ENCODE peak calls at places on chromosome 15, in six cellular contexts. S, M, W, P, N and J are unnamed samples.

GRCh38 chr15:91660174-91660649 is 193.3 kb upstream of the SLCO3A1 start:
- DNase-seq in W (no peak), P (no peak), N (no peak), S (no peak), M (no peak), J (no peak)

GRCh38 chr15:91311986-91312385 is 211.9 kb downstream of the SV2B start:
- DNase-seq in N (no peak), M (no peak), S (no peak), P (no peak), W (no peak), J (no peak)

GRCh38 chr15:91068436-91068835 is 31.6 kb upstream of the SV2B start:
- DNase-seq in W (no peak), P (no peak), M (no peak), S (no peak), N (no peak), J (no peak)

GRCh38 chr15:69439623-69440022 is 13.0 kb upstream of the RPLP1 start:
- DNase-seq in S (no peak), N (no peak), P (no peak), M (no peak), W (no peak), J (no peak)

GRCh38 chr15:80710635-80711553 is 15.8 kb downstream of the ABHD17C start:
- DNase-seq in W (no peak), P (no peak), M (no peak), S (no peak), N (no peak), J (no peak)

GRCh38 chr15:38479286-38479685 is 25.4 kb downstream of the FAM98B start:
- DNase-seq in S (no peak), W (no peak), P (no peak), N (no peak), M (no peak), J (no peak)

GRCh38 chr15:63198752-63199250 is 9.4 kb downstream of the RAB8B start:
- DNase-seq in M (no peak), W (no peak), S (no peak), P (no peak), N (no peak), J (no peak)

GRCh38 chr15:33608714-33609113 is 297.9 kb downstream of the RYR3 start:
- DNase-seq in S (no peak), M (no peak), P (no peak), W (no peak), N (no peak), J (no peak)

GRCh38 chr15:98776607-98777281 is 128.4 kb downstream of the IGF1R start:
- DNase-seq in W (no peak), P (peak), N (peak), M (peak), S (no peak), J (no peak)

GRCh38 chr15:64636101-64636500 is 139.3 kb downstream of the RBPMS2 start:
- DNase-seq in W (no peak), M (no peak), P (no peak), N (no peak), S (no peak), J (no peak)

GRCh38 chr15:61653110-61653509 is 407.1 kb downstream of the VPS13C start:
- DNase-seq in M (no peak), W (peak), P (peak), S (peak), N (no peak), J (no peak)

GRCh38 chr15:33114484-33114767 is 80.1 kb downstream of the FMN1 start:
- DNase-seq in S (no peak), M (no peak), W (no peak), P (no peak), N (no peak), J (no peak)

GRCh38 chr15:80966431-80967197 is 23.0 kb downstream of the MESD start:
- DNase-seq in W (no peak), M (no peak), N (peak), P (no peak), S (no peak), J (no peak)

GRCh38 chr15:83323296-83323711 is 38.8 kb upstream of the BNC1 start:
- DNase-seq in W (no peak), M (no peak), N (no peak), P (no peak), S (no peak), J (no peak)

GRCh38 chr15:40161693-40162401 is 978 bp downstream of the BUB1B start:
- DNase-seq in P (no peak), W (no peak), M (no peak), N (no peak), S (no peak), J (no peak)

GRCh38 chr15:48718646-48719045 is 73.1 kb upstream of the FBN1 start:
- DNase-seq in N (no peak), P (no peak), W (no peak), S (no peak), M (no peak), J (no peak)

GRCh38 chr15:57741089-57741488 is 34.6 kb downstream of the POLR2M start:
- DNase-seq in N (no peak), W (no peak), P (no peak), M (no peak), S (no peak), J (no peak)

GRCh38 chr15:72487070-72487797 is 13.1 kb downstream of the ARIH1 start:
- DNase-seq in N (no peak), M (no peak), P (no peak), S (no peak), W (no peak), J (no peak)

GRCh38 chr15:64503197-64503596 is 42.8 kb downstream of the ZNF609 start:
- DNase-seq in S (no peak), W (no peak), N (no peak), M (no peak), P (no peak), J (no peak)

GRCh38 chr15:96160269-96160668 is 170.2 kb upstream of the NR2F2 start:
- DNase-seq in P (peak), N (peak), W (peak), M (peak), S (no peak), J (no peak)

GRCh38 chr15:89775815-89776214 is 317 bp upstream of the MESP2 start:
- DNase-seq in M (no peak), W (no peak), P (no peak), N (no peak), S (no peak), J (no peak)
- H3K27ac ChIP-seq in M (no peak), W (no peak), P (no peak), N (no peak), S (peak), J (no peak)

GRCh38 chr15:74201656-74202420 is 749 bp downstream of the STRA6 start:
- DNase-seq in N (no peak), S (no peak), M (no peak), W (no peak), P (no peak), J (no peak)

GRCh38 chr15:74200394-74200793 is 2.2 kb downstream of the STRA6 start:
- DNase-seq in W (no peak), M (peak), P (no peak), S (peak), N (no peak), J (no peak)

GRCh38 chr15:74203914-74204431 is 1.4 kb upstream of the STRA6 start:
- DNase-seq in N (no peak), M (peak), S (no peak), P (no peak), W (no peak), J (no peak)

GRCh38 chr15:74200871-74201419 is 1.6 kb downstream of the STRA6 start:
- DNase-seq in S (no peak), N (no peak), P (no peak), W (no peak), M (peak), J (no peak)

GRCh38 chr15:74202461-74203401 is at the start of gene STRA6:
- DNase-seq in N (no peak), S (no peak), M (no peak), P (no peak), W (no peak), J (no peak)
- TF ChIP-seq POLR2A in N (no peak), S (no peak), M (no peak), P (no peak), W (no peak), J (no peak)

GRCh38 chr15:29369261-29369660 is 99.6 kb upstream of the NSMCE3 start:
- DNase-seq in M (no peak), W (no peak), N (no peak), P (no peak), S (no peak), J (no peak)

GRCh38 chr15:29361560-29361959 is 91.9 kb upstream of the NSMCE3 start:
- DNase-seq in W (no peak), S (no peak), N (no peak), M (no peak), P (no peak), J (no peak)

DNA sequence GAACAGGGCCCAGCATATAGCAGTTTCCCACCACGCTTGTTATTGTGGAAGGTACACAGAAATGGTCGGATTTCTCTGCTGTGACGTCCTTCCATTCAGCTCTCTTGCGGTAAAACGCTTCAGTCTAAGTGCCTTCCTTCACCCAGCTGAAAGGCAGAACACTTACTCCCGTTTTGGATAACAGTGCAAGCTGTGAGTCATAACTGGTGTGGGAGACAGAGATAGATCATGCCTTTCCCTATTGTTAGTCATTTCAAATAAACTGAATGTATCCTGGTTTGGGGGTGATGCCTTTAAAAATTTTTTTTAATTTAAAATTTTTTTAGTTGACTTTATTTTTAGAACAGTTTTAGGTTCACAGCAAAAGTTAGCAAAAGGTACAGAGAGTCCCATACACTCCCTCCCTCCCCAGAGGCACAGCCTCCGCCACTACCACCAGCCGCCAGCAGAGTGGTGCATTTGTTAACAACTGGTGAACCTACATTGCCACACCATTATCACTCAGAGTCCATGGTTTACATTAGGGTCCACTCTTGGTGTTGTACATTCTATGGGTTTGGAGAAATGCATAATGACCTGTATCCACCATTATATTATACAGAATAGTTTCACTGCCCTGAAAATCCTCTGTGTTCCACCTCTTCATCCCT is 94.9 kb upstream of the NSMCE3 start:
- DNase-seq in P (no peak), N (no peak), W (no peak), S (no peak), M (no peak), J (no peak)
- TF ChIP-seq CTCF in P (no peak), N (no peak), W (no peak), S (peak), M (no peak), J (no peak)

GRCh38 chr15:100338971-100339444 is 2.8 kb downstream of the ADAMTS17 start:
- DNase-seq in W (peak), N (peak), S (peak), P (peak), M (peak), J (peak)

GRCh38 chr15:100339999-100340398 is 1.8 kb downstream of the ADAMTS17 start:
- DNase-seq in S (no peak), M (no peak), N (no peak), P (no peak), W (no peak), J (no peak)

GRCh38 chr15:100340721-100341661 is 784 bp downstream of the ADAMTS17 start:
- DNase-seq in M (no peak), S (peak), W (no peak), P (no peak), N (peak), J (no peak)

GRCh38 chr15:100343251-100343650 is 1.5 kb upstream of the ADAMTS17 start:
- DNase-seq in M (no peak), W (no peak), S (no peak), N (no peak), P (no peak), J (no peak)

GRCh38 chr15:100341662-100342560 is at the start of gene ADAMTS17:
- DNase-seq in N (peak), P (peak), M (peak), W (peak), S (peak), J (peak)
- H3K27ac ChIP-seq in N (peak), P (peak), M (peak), W (peak), S (peak), J (peak)